ENCODE peak calls at places on chromosomes 6 and 20, in five cellular contexts. E is tibial artery; K is CD8-positive, alpha-beta memory T cell; B is adrenal gland; F is testis. N is an unnamed sample.

GRCh38 chr6:65299236-65299635 is 407.8 kb downstream of the EYS start:
- DNase-seq in K (no peak), B (no peak), F (no peak), E (no peak), N (no peak)

GRCh38 chr20:50642288-50642803 is 49.0 kb downstream of the RIPOR3 start:
- DNase-seq in E (no peak), B (no peak), F (no peak), K (no peak), N (peak; percentile 90)

GRCh38 chr6:30730611-30731435 is 10.7 kb downstream of the TUBB start:
- DNase-seq in B (peak; percentile 64), K (peak; percentile 86), F (peak; percentile 83), E (peak; percentile 82), N (peak; percentile 94)

GRCh38 chr6:28134015-28134414 is 7.7 kb upstream of the ZKSCAN8 start:
- DNase-seq in E (no peak), F (peak; percentile 38), K (no peak), B (no peak), N (peak; percentile 59)

GRCh38 chr6:139010674-139011073 is 17.9 kb upstream of the ABRACL start:
- DNase-seq in E (no peak), F (no peak), K (no peak), B (no peak), N (peak; percentile 77)

GRCh38 chr6:12483712-12484111 is 193.6 kb downstream of the EDN1 start:
- DNase-seq in E (no peak), B (no peak), K (no peak), F (no peak), N (no peak)

GRCh38 chr6:167750956-167751358 is 75.8 kb upstream of the AFDN start:
- DNase-seq in E (peak; percentile 77), F (peak; percentile 68), K (no peak), B (no peak), N (peak; percentile 96)

GRCh38 chr20:46366826-46367225 is 39.6 kb downstream of the ELMO2 start:
- DNase-seq in B (no peak), E (no peak), K (no peak), F (no peak), N (no peak)

GRCh38 chr20:20702330-20703245 is 9.9 kb downstream of the RALGAPA2 start:
- DNase-seq in F (no peak), K (no peak), B (no peak), E (no peak), N (no peak)

GRCh38 chr6:127119361-127120108 is 1.1 kb downstream of the RSPO3 start:
- DNase-seq in K (no peak), E (peak; percentile 62), F (peak; percentile 18), B (no peak), N (peak; percentile 80)

GRCh38 chr20:33071198-33071597 is 8.2 kb upstream of the BPIFB4 start:
- DNase-seq in E (no peak), B (no peak), K (no peak), F (no peak), N (no peak)

GRCh38 chr20:53492212-53492611 is 101.4 kb downstream of the ZNF217 start:
- DNase-seq in B (no peak), K (no peak), F (no peak), E (no peak), N (no peak)

GRCh38 chr6:24985313-24985712 is 49.6 kb upstream of the RIPOR2 start:
- DNase-seq in F (no peak), B (no peak), E (no peak), K (no peak), N (peak; percentile 82)

GRCh38 chr6:55652429-55652828 is 73.4 kb upstream of the HMGCLL1 start:
- DNase-seq in E (no peak), K (no peak), F (no peak), B (no peak), N (no peak)

GRCh38 chr6:31139599-31139998 is 733 bp upstream of the PSORS1C2 start:
- DNase-seq in B (no peak), K (no peak), E (no peak), F (no peak), N (peak; percentile 86)

GRCh38 chr6:156779206-156780116 is 2.3 kb downstream of the ARID1B start:
- DNase-seq in B (peak; percentile 66), F (peak; percentile 44), K (peak; percentile 67), E (peak; percentile 82), N (peak; percentile 75)

GRCh38 chr20:19723834-19724430 is 34.1 kb upstream of the RIN2 start:
- DNase-seq in F (no peak), E (no peak), K (no peak), B (no peak), N (no peak)

GRCh38 chr20:16528078-16528477 is 45.2 kb downstream of the KIF16B start:
- DNase-seq in E (no peak), B (peak; percentile 76), K (no peak), F (peak; percentile 43), N (no peak)

GRCh38 chr6:81130071-81130470 is 622.4 kb downstream of the TENT5A start:
- DNase-seq in E (no peak), F (no peak), K (no peak), B (no peak), N (no peak)

GRCh38 chr6:156379392-156379910 is 397.7 kb upstream of the ARID1B start:
- DNase-seq in E (no peak), K (no peak), F (no peak), B (no peak), N (no peak)

GRCh38 chr20:38770970-38771369 is 22.7 kb downstream of the ACTR5 start:
- DNase-seq in K (no peak), B (no peak), E (no peak), F (no peak), N (no peak)

GRCh38 chr20:9145142-9145541 is 76.3 kb downstream of the PLCB4 start:
- DNase-seq in B (no peak), K (no peak), F (no peak), E (no peak), N (no peak)

GRCh38 chr20:25626779-25627178 is 3.0 kb upstream of the NANP start:
- DNase-seq in E (no peak), B (no peak), F (no peak), K (no peak), N (peak; percentile 82)

GRCh38 chr20:63895886-63896135 is 885 bp downstream of the DNAJC5 start:
- DNase-seq in K (no peak), B (no peak), F (no peak), E (no peak), N (no peak)

GRCh38 chr6:148509789-148510581 is 167.3 kb downstream of the SASH1 start:
- DNase-seq in E (peak; percentile 92), K (no peak), F (peak; percentile 55), B (no peak), N (no peak)

GRCh38 chr6:27433714-27434113 is 39.2 kb downstream of the ZNF184 start:
- DNase-seq in E (no peak), F (no peak), K (no peak), B (no peak), N (no peak)

GRCh38 chr20:38187512-38187911 is 22.4 kb upstream of the TGM2 start:
- DNase-seq in E (no peak), B (no peak), F (no peak), K (no peak), N (peak; percentile 84)

GRCh38 chr6:16766836-16767745 is 5.8 kb upstream of the ATXN1 start:
- DNase-seq in K (no peak), B (no peak), E (no peak), F (no peak), N (no peak)

GRCh38 chr6:90343581-90343980 is 46.9 kb upstream of the BACH2 start:
- DNase-seq in B (peak; percentile 66), K (no peak), F (peak; percentile 86), E (no peak), N (no peak)

GRCh38 chr6:113120577-113121285 is 736.4 kb upstream of the MARCKS start:
- DNase-seq in F (no peak), K (no peak), E (no peak), B (no peak), N (peak; percentile 46)

GRCh38 chr6:30322527-30323501 is 3.9 kb upstream of the TRIM39 start:
- DNase-seq in E (no peak), B (no peak), K (no peak), F (no peak), N (no peak)

GRCh38 chr6:148854992-148855391 is 108.2 kb downstream of the UST start:
- DNase-seq in K (no peak), B (no peak), E (no peak), F (peak; percentile 64), N (peak; percentile 80)

GRCh38 chr6:1615651-1616420 is 6.1 kb downstream of the FOXC1 start:
- DNase-seq in B (no peak), F (no peak), E (peak; percentile 74), K (no peak), N (no peak)

GRCh38 chr6:1618305-1619105 is 8.8 kb downstream of the FOXC1 start:
- DNase-seq in F (no peak), B (no peak), K (no peak), E (peak; percentile 70), N (peak; percentile 54)

GRCh38 chr6:1617466-1618304 is 8.0 kb downstream of the FOXC1 start:
- DNase-seq in K (no peak), E (peak; percentile 73), F (no peak), B (no peak), N (peak; percentile 57)

GRCh38 chr6:1614767-1615650 is 5.3 kb downstream of the FOXC1 start:
- DNase-seq in B (no peak), K (no peak), F (no peak), E (peak; percentile 71), N (peak; percentile 87)

GRCh38 chr6:1616556-1617463 is 7.1 kb downstream of the FOXC1 start:
- DNase-seq in F (no peak), K (no peak), E (peak; percentile 64), B (no peak), N (peak; percentile 64)
- H3K27me3 ChIP-seq in F (no peaks in the 10 kb centered on the region), K (peaks cover 41% of the 10 kb centered on the region), E (no peaks in the 10 kb centered on the region), B (peaks cover 21% of the 10 kb centered on the region), N (peaks cover 97% of the 10 kb centered on the region)

GRCh38 chr6:53029761-53030160 is 34.7 kb upstream of the GSTA4 start:
- DNase-seq in E (no peak), K (no peak), F (no peak), B (no peak), N (no peak)
- H3K27me3 ChIP-seq in E (no peaks in the 10 kb centered on the region), K (no peaks in the 10 kb centered on the region), F (no peaks in the 10 kb centered on the region), B (no peaks in the 10 kb centered on the region), N (no peaks in the 10 kb centered on the region)

DNA sequence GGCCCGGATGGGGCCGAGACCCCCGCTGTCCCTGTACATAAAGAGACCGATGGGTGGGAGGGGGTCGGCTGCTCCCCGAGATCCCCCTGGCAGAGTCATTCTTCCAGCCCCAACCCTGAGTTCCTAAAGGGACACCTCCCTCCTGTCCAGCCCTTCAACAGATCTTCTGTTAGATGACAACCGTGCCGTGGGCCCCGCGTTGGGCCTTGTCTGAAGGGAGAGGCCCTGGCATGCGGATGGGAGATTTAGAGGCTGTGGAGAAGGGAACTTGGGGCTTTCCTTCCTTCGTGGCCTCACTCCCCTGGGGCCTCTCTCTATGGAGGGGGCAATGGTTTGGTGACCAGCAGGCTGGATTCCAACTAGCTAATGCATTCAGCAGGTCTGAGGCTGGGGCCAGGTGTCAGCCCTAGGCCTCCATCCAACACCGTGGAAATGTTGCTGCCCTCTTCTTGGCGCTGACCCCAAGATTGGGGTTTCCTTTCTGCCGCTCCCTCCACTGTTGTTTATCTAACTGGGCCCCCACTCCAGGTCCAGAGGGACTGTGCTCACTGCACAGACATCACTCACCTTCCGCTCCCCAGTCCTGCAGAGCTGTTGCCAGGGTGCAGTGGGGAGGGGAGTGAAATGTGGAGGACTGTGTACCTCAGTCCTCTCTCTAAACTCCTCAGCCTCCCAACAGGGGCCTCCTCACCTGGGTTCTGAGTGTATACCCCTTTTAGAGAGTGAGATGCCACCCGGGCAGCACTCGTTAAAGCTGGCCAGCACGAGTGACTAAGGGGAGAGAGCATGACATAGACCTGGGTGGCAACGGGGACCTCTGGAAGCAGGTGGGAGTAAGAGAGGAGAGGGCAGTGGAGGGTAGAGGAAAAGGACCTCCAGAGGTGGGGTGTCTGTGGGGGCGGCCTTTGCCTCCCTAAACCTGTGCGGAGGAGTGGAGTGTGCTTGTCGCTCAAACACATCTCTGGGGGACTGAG is 6.7 kb downstream of the TMEM151B start:
- DNase-seq in F (no peak), K (no peak), B (no peak), E (no peak), N (no peak)
- H3K27me3 ChIP-seq in F (no peaks in the 10 kb centered on the region), K (peaks cover 34% of the 10 kb centered on the region), B (peaks cover 47% of the 10 kb centered on the region), E (no peaks in the 10 kb centered on the region), N (peaks cover 94% of the 10 kb centered on the region)

GRCh38 chr6:79038061-79038460 is 40.0 kb downstream of the PHIP start:
- DNase-seq in K (no peak), F (no peak), B (no peak), E (no peak), N (no peak)
- H3K27me3 ChIP-seq in K (no peaks in the 10 kb centered on the region), F (no peaks in the 10 kb centered on the region), B (no peaks in the 10 kb centered on the region), E (no peaks in the 10 kb centered on the region), N (no peaks in the 10 kb centered on the region)

N was measured in endodermal cell.